ENCODE peak calls at places on chromosomes 13 and 19, in eight cellular contexts. One of them, this sample, is unnamed.

GRCh38 chr13:40069173-40070044 is 413.9 kb downstream of the COG6 start:
- DNase-seq in fibroblast of mammary gland: peak; percentile 83
- DNase-seq in endothelial cell of umbilical vein: peak; percentile 69
- DNase-seq in stomach: peak; percentile 80
- DNase-seq in astrocyte of the cerebellum: peak; percentile 49
- DNase-seq in prostate gland: peak; percentile 66
- DNase-seq in colonic mucosa: peak; percentile 76
- DNase-seq in neural progenitor cell: peak; percentile 75
- DNase-seq in this sample: no peak

GRCh38 chr19:32309711-32310390 is 35.6 kb upstream of the ZNF507 start:
- DNase-seq in fibroblast of mammary gland: peak; percentile 5
- DNase-seq in endothelial cell of umbilical vein: no peak
- DNase-seq in stomach: no peak
- DNase-seq in astrocyte of the cerebellum: no peak
- DNase-seq in prostate gland: no peak
- DNase-seq in colonic mucosa: no peak
- DNase-seq in neural progenitor cell: no peak
- DNase-seq in this sample: no peak

GRCh38 chr13:40445557-40445990 is 220.9 kb downstream of the FOXO1 start:
- DNase-seq in fibroblast of mammary gland: peak; percentile 49
- DNase-seq in endothelial cell of umbilical vein: peak; percentile 99
- DNase-seq in stomach: peak; percentile 34
- DNase-seq in astrocyte of the cerebellum: peak; percentile 75
- DNase-seq in prostate gland: no peak
- DNase-seq in colonic mucosa: peak; percentile 19
- DNase-seq in neural progenitor cell: no peak
- DNase-seq in this sample: peak; percentile 97

GRCh38 chr13:25069911-25070310 is 26.0 kb upstream of the PABPC3 start:
- DNase-seq in fibroblast of mammary gland: no peak
- DNase-seq in endothelial cell of umbilical vein: no peak
- DNase-seq in stomach: no peak
- DNase-seq in astrocyte of the cerebellum: no peak
- DNase-seq in prostate gland: no peak
- DNase-seq in colonic mucosa: no peak
- DNase-seq in neural progenitor cell: no peak
- DNase-seq in this sample: no peak

GRCh38 chr13:106899444-106899843 is 331.5 kb upstream of the ARGLU1 start:
- DNase-seq in fibroblast of mammary gland: no peak
- DNase-seq in endothelial cell of umbilical vein: no peak
- DNase-seq in stomach: no peak
- DNase-seq in astrocyte of the cerebellum: no peak
- DNase-seq in prostate gland: no peak
- DNase-seq in colonic mucosa: no peak
- DNase-seq in neural progenitor cell: no peak
- DNase-seq in this sample: no peak

GRCh38 chr13:51494151-51494550 is 41.3 kb upstream of the INTS6 start:
- DNase-seq in fibroblast of mammary gland: peak; percentile 14
- DNase-seq in endothelial cell of umbilical vein: no peak
- DNase-seq in stomach: no peak
- DNase-seq in astrocyte of the cerebellum: no peak
- DNase-seq in prostate gland: no peak
- DNase-seq in colonic mucosa: no peak
- DNase-seq in neural progenitor cell: no peak
- DNase-seq in this sample: peak; percentile 30

GRCh38 chr13:41311607-41312500 is 787 bp downstream of the NAA16 start:
- DNase-seq in fibroblast of mammary gland: peak; percentile 52
- DNase-seq in endothelial cell of umbilical vein: peak; percentile 78
- DNase-seq in stomach: peak; percentile 49
- DNase-seq in astrocyte of the cerebellum: no peak
- DNase-seq in prostate gland: peak; percentile 26
- DNase-seq in colonic mucosa: peak; percentile 70
- DNase-seq in neural progenitor cell: peak; percentile 62
- DNase-seq in this sample: no peak

GRCh38 chr19:16888629-16889371 is at the start of gene F2RL3:
- DNase-seq in fibroblast of mammary gland: no peak
- DNase-seq in endothelial cell of umbilical vein: peak; percentile 73
- DNase-seq in stomach: peak; percentile 38
- DNase-seq in astrocyte of the cerebellum: no peak
- DNase-seq in prostate gland: no peak
- DNase-seq in colonic mucosa: peak; percentile 56
- DNase-seq in neural progenitor cell: no peak
- DNase-seq in this sample: no peak

GRCh38 chr13:104098421-104098820 is 1032.2 kb upstream of the SLC10A2 start:
- DNase-seq in fibroblast of mammary gland: no peak
- DNase-seq in endothelial cell of umbilical vein: no peak
- DNase-seq in stomach: no peak
- DNase-seq in astrocyte of the cerebellum: no peak
- DNase-seq in prostate gland: no peak
- DNase-seq in colonic mucosa: no peak
- DNase-seq in neural progenitor cell: no peak
- DNase-seq in this sample: no peak

GRCh38 chr13:99960663-99961440 is 10.7 kb downstream of the ZIC5 start:
- DNase-seq in fibroblast of mammary gland: no peak
- DNase-seq in endothelial cell of umbilical vein: no peak
- DNase-seq in stomach: peak; percentile 11
- DNase-seq in astrocyte of the cerebellum: no peak
- DNase-seq in prostate gland: no peak
- DNase-seq in colonic mucosa: no peak
- DNase-seq in neural progenitor cell: peak; percentile 39
- DNase-seq in this sample: no peak

GRCh38 chr19:33678796-33679195 is 57.0 kb downstream of the CHST8 start:
- DNase-seq in fibroblast of mammary gland: no peak
- DNase-seq in endothelial cell of umbilical vein: no peak
- DNase-seq in stomach: no peak
- DNase-seq in astrocyte of the cerebellum: no peak
- DNase-seq in prostate gland: no peak
- DNase-seq in colonic mucosa: no peak
- DNase-seq in neural progenitor cell: no peak
- DNase-seq in this sample: no peak

GRCh38 chr13:27133889-27134288 is 37.7 kb downstream of the USP12 start:
- DNase-seq in fibroblast of mammary gland: no peak
- DNase-seq in endothelial cell of umbilical vein: no peak
- DNase-seq in stomach: no peak
- DNase-seq in astrocyte of the cerebellum: no peak
- DNase-seq in prostate gland: no peak
- DNase-seq in colonic mucosa: no peak
- DNase-seq in neural progenitor cell: no peak
- DNase-seq in this sample: no peak

GRCh38 chr13:88617176-88617575 is 946.0 kb downstream of the SLITRK5 start:
- DNase-seq in fibroblast of mammary gland: no peak
- DNase-seq in endothelial cell of umbilical vein: no peak
- DNase-seq in stomach: no peak
- DNase-seq in astrocyte of the cerebellum: no peak
- DNase-seq in prostate gland: no peak
- DNase-seq in colonic mucosa: no peak
- DNase-seq in neural progenitor cell: no peak
- DNase-seq in this sample: no peak

GRCh38 chr19:49458567-49458903 is 5.5 kb downstream of the ALDH16A1 start:
- DNase-seq in fibroblast of mammary gland: no peak
- DNase-seq in endothelial cell of umbilical vein: no peak
- DNase-seq in stomach: no peak
- DNase-seq in astrocyte of the cerebellum: no peak
- DNase-seq in prostate gland: no peak
- DNase-seq in colonic mucosa: no peak
- DNase-seq in neural progenitor cell: no peak
- DNase-seq in this sample: no peak

GRCh38 chr19:32018014-32018413 is 327.4 kb upstream of the ZNF507 start:
- DNase-seq in fibroblast of mammary gland: peak; percentile 58
- DNase-seq in endothelial cell of umbilical vein: no peak
- DNase-seq in stomach: no peak
- DNase-seq in astrocyte of the cerebellum: peak; percentile 57
- DNase-seq in prostate gland: peak; percentile 76
- DNase-seq in colonic mucosa: no peak
- DNase-seq in neural progenitor cell: no peak
- DNase-seq in this sample: peak; percentile 56

GRCh38 chr19:6765738-6766356 is 1.4 kb downstream of the SH2D3A start:
- DNase-seq in fibroblast of mammary gland: no peak
- DNase-seq in endothelial cell of umbilical vein: no peak
- DNase-seq in stomach: peak; percentile 97
- DNase-seq in astrocyte of the cerebellum: no peak
- DNase-seq in prostate gland: peak; percentile 96
- DNase-seq in colonic mucosa: peak; percentile 94
- DNase-seq in neural progenitor cell: no peak
- DNase-seq in this sample: no peak

GRCh38 chr13:26485786-26486185 is 71.7 kb upstream of the WASF3 start:
- DNase-seq in fibroblast of mammary gland: no peak
- DNase-seq in endothelial cell of umbilical vein: no peak
- DNase-seq in stomach: no peak
- DNase-seq in astrocyte of the cerebellum: no peak
- DNase-seq in prostate gland: no peak
- DNase-seq in colonic mucosa: no peak
- DNase-seq in neural progenitor cell: no peak
- DNase-seq in this sample: no peak

GRCh38 chr13:64234255-64234654 is 2818.6 kb upstream of the PCDH20 start:
- DNase-seq in fibroblast of mammary gland: peak; percentile 47
- DNase-seq in endothelial cell of umbilical vein: peak; percentile 93
- DNase-seq in stomach: no peak
- DNase-seq in astrocyte of the cerebellum: peak; percentile 73
- DNase-seq in prostate gland: no peak
- DNase-seq in colonic mucosa: no peak
- DNase-seq in neural progenitor cell: no peak
- DNase-seq in this sample: no peak

GRCh38 chr19:7830823-7831222 is 805 bp downstream of the EVI5L start:
- DNase-seq in fibroblast of mammary gland: no peak
- DNase-seq in endothelial cell of umbilical vein: no peak
- DNase-seq in stomach: no peak
- DNase-seq in astrocyte of the cerebellum: no peak
- DNase-seq in prostate gland: no peak
- DNase-seq in colonic mucosa: no peak
- DNase-seq in neural progenitor cell: no peak
- DNase-seq in this sample: no peak

GRCh38 chr19:7832009-7832408 is 2.0 kb downstream of the EVI5L start:
- DNase-seq in fibroblast of mammary gland: no peak
- DNase-seq in endothelial cell of umbilical vein: no peak
- DNase-seq in stomach: no peak
- DNase-seq in astrocyte of the cerebellum: no peak
- DNase-seq in prostate gland: no peak
- DNase-seq in colonic mucosa: no peak
- DNase-seq in neural progenitor cell: no peak
- DNase-seq in this sample: no peak

GRCh38 chr19:7830272-7830771 is 304 bp downstream of the EVI5L start:
- DNase-seq in fibroblast of mammary gland: no peak
- DNase-seq in endothelial cell of umbilical vein: no peak
- DNase-seq in stomach: no peak
- DNase-seq in astrocyte of the cerebellum: no peak
- DNase-seq in prostate gland: no peak
- DNase-seq in colonic mucosa: peak; percentile 32
- DNase-seq in neural progenitor cell: no peak
- DNase-seq in this sample: no peak

GRCh38 chr19:7832781-7833180 is 2.8 kb downstream of the EVI5L start:
- DNase-seq in fibroblast of mammary gland: no peak
- DNase-seq in endothelial cell of umbilical vein: peak; percentile 20
- DNase-seq in stomach: no peak
- DNase-seq in astrocyte of the cerebellum: no peak
- DNase-seq in prostate gland: no peak
- DNase-seq in colonic mucosa: no peak
- DNase-seq in neural progenitor cell: no peak
- DNase-seq in this sample: no peak

DNA sequence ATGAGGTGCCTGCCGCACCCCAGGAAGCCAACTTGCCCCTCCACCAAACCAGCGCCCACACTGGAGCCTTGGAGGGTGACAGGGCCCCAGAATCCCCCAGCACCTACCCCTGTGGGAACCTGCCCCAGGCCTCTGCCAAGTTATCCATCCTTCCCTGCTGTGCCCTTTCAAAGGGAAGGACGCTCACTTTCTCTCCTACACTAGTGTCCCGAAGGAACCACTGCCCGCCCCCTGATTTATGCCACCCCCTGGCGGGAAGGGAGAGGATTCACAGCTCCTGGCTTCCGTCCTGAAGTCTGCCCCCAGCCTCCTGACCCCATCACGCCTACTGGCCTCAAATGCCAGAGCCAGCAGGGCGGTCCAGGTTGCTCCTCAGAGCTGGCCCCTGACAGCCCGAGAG is 1.4 kb downstream of the EVI5L start:
- DNase-seq in fibroblast of mammary gland: peak; percentile 54
- DNase-seq in endothelial cell of umbilical vein: no peak
- DNase-seq in stomach: peak; percentile 38
- DNase-seq in astrocyte of the cerebellum: no peak
- DNase-seq in prostate gland: no peak
- DNase-seq in colonic mucosa: no peak
- DNase-seq in neural progenitor cell: peak; percentile 79
- DNase-seq in this sample: no peak
- TF ChIP-seq CTCF in fibroblast of mammary gland: peak; percentile 53
- TF ChIP-seq CTCF in endothelial cell of umbilical vein: peak; percentile 37
- TF ChIP-seq CTCF in stomach: no peak
- TF ChIP-seq CTCF in astrocyte of the cerebellum: peak; percentile 36
- TF ChIP-seq CTCF in prostate gland: peak; percentile 22
- TF ChIP-seq CTCF in colonic mucosa: no peak
- TF ChIP-seq CTCF in neural progenitor cell: peak; percentile 50
- TF ChIP-seq CTCF in this sample: peak; percentile 66

GRCh38 chr19:4580961-4581380 is 21.5 kb upstream of the SEMA6B start:
- DNase-seq in fibroblast of mammary gland: no peak
- DNase-seq in endothelial cell of umbilical vein: no peak
- DNase-seq in stomach: no peak
- DNase-seq in astrocyte of the cerebellum: no peak
- DNase-seq in prostate gland: no peak
- DNase-seq in colonic mucosa: no peak
- DNase-seq in neural progenitor cell: no peak
- DNase-seq in this sample: no peak
- H3K4me3 ChIP-seq in fibroblast of mammary gland: no peak overlapping the region
- H3K4me3 ChIP-seq in endothelial cell of umbilical vein: peak overlapping the region; percentile 48
- H3K4me3 ChIP-seq in stomach: peak overlapping the region; percentile 36
- H3K4me3 ChIP-seq in astrocyte of the cerebellum: peak overlapping the region; percentile 49
- H3K4me3 ChIP-seq in prostate gland: peak overlapping the region; percentile 25
- H3K4me3 ChIP-seq in colonic mucosa: no peak overlapping the region
- H3K4me3 ChIP-seq in neural progenitor cell: peak overlapping the region; percentile 87
- H3K4me3 ChIP-seq in this sample: peak overlapping the region; percentile 19

GRCh38 chr13:59279024-59279423 is 884.7 kb downstream of the DIAPH3 start:
- DNase-seq in fibroblast of mammary gland: no peak
- DNase-seq in endothelial cell of umbilical vein: no peak
- DNase-seq in stomach: no peak
- DNase-seq in astrocyte of the cerebellum: no peak
- DNase-seq in prostate gland: no peak
- DNase-seq in colonic mucosa: no peak
- DNase-seq in neural progenitor cell: no peak
- DNase-seq in this sample: no peak

GRCh38 chr13:59276436-59276835 is 887.3 kb downstream of the DIAPH3 start:
- DNase-seq in fibroblast of mammary gland: no peak
- DNase-seq in endothelial cell of umbilical vein: peak; percentile 36
- DNase-seq in stomach: no peak
- DNase-seq in astrocyte of the cerebellum: no peak
- DNase-seq in prostate gland: no peak
- DNase-seq in colonic mucosa: no peak
- DNase-seq in neural progenitor cell: no peak
- DNase-seq in this sample: no peak

GRCh38 chr13:59277106-59277505 is 886.6 kb downstream of the DIAPH3 start:
- DNase-seq in fibroblast of mammary gland: no peak
- DNase-seq in endothelial cell of umbilical vein: no peak
- DNase-seq in stomach: no peak
- DNase-seq in astrocyte of the cerebellum: no peak
- DNase-seq in prostate gland: no peak
- DNase-seq in colonic mucosa: no peak
- DNase-seq in neural progenitor cell: no peak
- DNase-seq in this sample: no peak

GRCh38 chr13:59281453-59281852 is 882.3 kb downstream of the DIAPH3 start:
- DNase-seq in fibroblast of mammary gland: no peak
- DNase-seq in endothelial cell of umbilical vein: no peak
- DNase-seq in stomach: no peak
- DNase-seq in astrocyte of the cerebellum: no peak
- DNase-seq in prostate gland: no peak
- DNase-seq in colonic mucosa: no peak
- DNase-seq in neural progenitor cell: no peak
- DNase-seq in this sample: no peak
- TF ChIP-seq CTCF in fibroblast of mammary gland: no peak
- TF ChIP-seq CTCF in endothelial cell of umbilical vein: no peak
- TF ChIP-seq CTCF in stomach: no peak
- TF ChIP-seq CTCF in astrocyte of the cerebellum: no peak
- TF ChIP-seq CTCF in prostate gland: no peak
- TF ChIP-seq CTCF in colonic mucosa: no peak
- TF ChIP-seq CTCF in neural progenitor cell: no peak
- TF ChIP-seq CTCF in this sample: no peak

GRCh38 chr19:29944415-29945012 is 2.5 kb downstream of the URI1 start:
- DNase-seq in fibroblast of mammary gland: no peak
- DNase-seq in endothelial cell of umbilical vein: no peak
- DNase-seq in stomach: no peak
- DNase-seq in astrocyte of the cerebellum: no peak
- DNase-seq in prostate gland: no peak
- DNase-seq in colonic mucosa: no peak
- DNase-seq in neural progenitor cell: no peak
- DNase-seq in this sample: no peak
- H3K4me3 ChIP-seq in fibroblast of mammary gland: no peak overlapping the region
- H3K4me3 ChIP-seq in endothelial cell of umbilical vein: no peak overlapping the region
- H3K4me3 ChIP-seq in stomach: no peak overlapping the region
- H3K4me3 ChIP-seq in astrocyte of the cerebellum: no peak overlapping the region
- H3K4me3 ChIP-seq in prostate gland: no peak overlapping the region
- H3K4me3 ChIP-seq in colonic mucosa: no peak overlapping the region
- H3K4me3 ChIP-seq in neural progenitor cell: no peak overlapping the region
- H3K4me3 ChIP-seq in this sample: no peak overlapping the region

This sample was measured in epithelial cell of proximal tubule.